ENCODE peak calls at places on chromosome 16, in nine cellular contexts. Q is colonic mucosa; M is heart right ventricle; X is heart left ventricle; O is AG04450; J is substantia nigra; G is endothelial cell of umbilical vein; L is prostate gland; R is CD4-positive, alpha-beta T cell. T is an unnamed sample.
A peak's percentile ranks its signal among the peaks of the same experiment; 100 is the strongest.

GRCh38 chr16:88383401-88384221 is 852 bp downstream of the ZNF469 start:
- DNase-seq in Q (no peak), O (no peak), M (no peak), X (peak; percentile 74), J (peak; percentile 37), R (no peak), L (no peak), G (peak; percentile 22), T (no peak)

GRCh38 chr16:75251280-75252048 is at the start of gene BCAR1:
- DNase-seq in L (peak; percentile 88), X (peak; percentile 93), G (peak; percentile 89), O (peak; percentile 73), M (peak; percentile 90), Q (peak; percentile 91), R (no peak), J (peak; percentile 85), T (no peak)

GRCh38 chr16:1107141-1107540 is 11.1 kb upstream of the C1QTNF8 start:
- DNase-seq in R (no peak), Q (no peak), G (no peak), M (no peak), L (no peak), J (no peak), X (no peak), O (no peak), T (no peak)

GRCh38 chr16:104828-105374 is 26.9 kb downstream of the MPG start:
- DNase-seq in G (no peak), O (no peak), R (no peak), X (no peak), M (no peak), L (no peak), J (no peak), Q (no peak), T (no peak)

GRCh38 chr16:10610499-10611184 is 30.2 kb upstream of the EMP2 start:
- DNase-seq in G (no peak), M (no peak), J (no peak), Q (no peak), R (no peak), O (no peak), L (no peak), X (no peak), T (no peak)

GRCh38 chr16:86798247-86799041 is 220.1 kb downstream of the FOXL1 start:
- DNase-seq in X (no peak), L (no peak), Q (no peak), G (peak; percentile 56), M (no peak), O (no peak), R (no peak), J (no peak), T (no peak)

GRCh38 chr16:70579248-70579647 is 55.6 kb downstream of the SF3B3 start:
- DNase-seq in O (no peak), J (no peak), L (no peak), G (no peak), M (no peak), Q (no peak), X (no peak), R (no peak), T (no peak)

GRCh38 chr16:51181495-51181795 is 30.4 kb upstream of the SALL1 start:
- DNase-seq in X (no peak), L (no peak), Q (no peak), R (no peak), J (no peak), O (no peak), M (no peak), G (no peak), T (no peak)

GRCh38 chr16:70738083-70738977 is 52.5 kb upstream of the MTSS2 start:
- DNase-seq in R (no peak), G (peak; percentile 58), L (peak; percentile 70), O (peak; percentile 81), M (peak; percentile 74), Q (no peak), J (no peak), X (peak; percentile 79), T (peak; percentile 39)

GRCh38 chr16:12976936-12977335 is 75.5 kb downstream of the SHISA9 start:
- DNase-seq in G (no peak), X (no peak), R (no peak), Q (no peak), L (no peak), J (no peak), O (no peak), M (no peak), T (no peak)

GRCh38 chr16:12771341-12771798 is 32.3 kb downstream of the CPPED1 start:
- DNase-seq in G (peak; percentile 68), R (no peak), X (no peak), L (no peak), M (no peak), J (no peak), O (no peak), Q (no peak), T (no peak)

GRCh38 chr16:5903153-5903552 is 805.6 kb upstream of the EEF2KMT start:
- DNase-seq in R (no peak), O (no peak), L (no peak), J (no peak), G (no peak), M (no peak), Q (no peak), X (no peak), T (no peak)

GRCh38 chr16:15993946-15994665 is 44.7 kb downstream of the ABCC1 start:
- DNase-seq in J (no peak), R (no peak), X (no peak), O (no peak), M (peak; percentile 45), G (peak; percentile 91), L (no peak), Q (no peak), T (no peak)

GRCh38 chr16:50940275-50940854 is 198.5 kb downstream of the CYLD start:
- DNase-seq in R (no peak), X (no peak), L (no peak), M (no peak), O (no peak), J (no peak), Q (no peak), G (no peak), T (no peak)

GRCh38 chr16:30088237-30088831 is 3.4 kb downstream of the TBX6 start:
- DNase-seq in L (no peak), X (peak; percentile 25), O (no peak), R (no peak), Q (no peak), J (no peak), G (no peak), M (no peak), T (no peak)
- H3K27ac ChIP-seq in L (no peak overlapping the region), X (no peak overlapping the region), O (no peak overlapping the region), R (no peak overlapping the region), Q (no peak overlapping the region), J (no peak overlapping the region), G (no peak overlapping the region), M (no peak overlapping the region), T (no peak overlapping the region)

DNA sequence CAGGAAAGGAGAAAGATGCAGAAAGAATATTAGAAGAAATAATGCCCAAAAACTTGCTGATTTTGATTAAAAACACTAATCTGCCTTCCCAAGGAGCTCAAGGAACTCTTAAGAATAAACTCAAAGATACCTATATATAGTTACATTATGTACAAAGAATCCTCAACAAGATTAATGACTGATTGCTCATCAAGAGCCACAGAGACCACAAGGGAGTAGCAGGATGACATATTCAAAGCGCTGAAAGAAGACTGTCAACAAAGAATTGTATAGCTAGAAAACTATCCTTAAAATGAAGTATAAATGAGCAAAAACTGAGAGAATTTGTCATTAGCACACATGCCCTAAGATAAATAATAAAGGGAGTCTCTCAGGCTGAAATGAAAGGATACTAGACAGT is 6.2 kb downstream of the LPCAT2 start:
- DNase-seq in Q (no peak), X (no peak), G (no peak), L (no peak), M (no peak), O (no peak), J (no peak), R (no peak), T (no peak)
- H3K27ac ChIP-seq in Q (no peak overlapping the region), X (no peak overlapping the region), G (no peak overlapping the region), L (no peak overlapping the region), M (no peak overlapping the region), O (no peak overlapping the region), J (no peak overlapping the region), R (no peak overlapping the region), T (no peak overlapping the region)

DNA sequence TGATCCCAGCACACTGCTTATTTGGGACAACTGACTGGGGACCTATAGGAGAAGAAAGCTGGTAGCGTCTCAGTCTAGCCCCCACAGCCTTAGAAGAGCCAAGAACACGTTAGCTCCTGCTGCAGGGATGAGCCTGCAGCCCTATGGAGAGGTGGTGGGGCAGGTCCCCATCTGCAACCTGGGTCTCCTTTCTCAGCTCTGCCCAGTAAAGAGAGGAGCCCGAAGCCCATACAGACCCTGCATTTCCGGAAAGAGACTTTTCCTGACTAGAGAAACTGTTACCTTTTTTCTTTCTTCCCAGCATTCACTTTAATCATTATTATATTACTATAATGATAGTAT is 788 bp downstream of the METTL22 start:
- DNase-seq in O (no peak), G (no peak), Q (no peak), M (no peak), L (no peak), R (no peak), X (no peak), J (no peak), T (peak; percentile 9)
- H3K27ac ChIP-seq in O (peak overlapping the region; percentile 71), G (peak overlapping the region; percentile 64), Q (no peak overlapping the region), M (peak overlapping the region; percentile 85), L (peak overlapping the region; percentile 81), R (no peak overlapping the region), X (peak overlapping the region; percentile 90), J (no peak overlapping the region), T (no peak overlapping the region)

GRCh38 chr16:84244728-84245127 is 4.9 kb upstream of the KCNG4 start:
- DNase-seq in R (no peak), J (no peak), X (no peak), G (no peak), M (no peak), Q (no peak), O (no peak), L (no peak), T (no peak)
- H3K27ac ChIP-seq in R (no peak overlapping the region), J (no peak overlapping the region), X (no peak overlapping the region), G (no peak overlapping the region), M (no peak overlapping the region), Q (no peak overlapping the region), O (no peak overlapping the region), L (no peak overlapping the region), T (no peak overlapping the region)

DNA sequence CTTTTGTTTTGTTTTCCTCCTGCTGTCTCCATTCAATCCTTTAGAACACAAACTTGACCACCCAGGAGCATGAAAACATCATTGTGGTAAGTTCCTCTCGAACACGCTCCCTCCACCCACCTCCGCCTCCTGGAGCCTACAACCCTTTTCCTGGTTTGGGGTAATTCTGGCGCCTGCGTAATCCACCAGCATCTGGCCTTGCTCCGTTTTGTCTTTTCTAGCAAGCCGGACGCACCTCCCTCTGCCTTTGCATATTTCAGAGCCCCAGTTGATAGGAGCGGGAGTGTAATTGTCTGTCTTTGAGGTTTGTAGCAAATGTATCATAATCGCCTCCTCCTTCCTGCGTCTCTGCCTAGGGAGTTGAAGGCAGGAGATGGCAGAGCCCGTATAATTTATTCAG is 121.4 kb upstream of the PLCG2 start:
- DNase-seq in X (no peak), L (no peak), O (no peak), Q (no peak), J (no peak), R (no peak), M (no peak), G (no peak), T (no peak)
- H3K27ac ChIP-seq in X (no peak overlapping the region), L (no peak overlapping the region), O (no peak overlapping the region), Q (peak overlapping the region; percentile 8), J (no peak overlapping the region), R (no peak overlapping the region), M (no peak overlapping the region), G (no peak overlapping the region), T (peak overlapping the region; percentile 84)